ENCODE peak calls at places on chromosomes 7 and 10, in five cellular contexts. G, Y, V, W and A are unnamed samples.

GRCh38 chr7:80478683-80479082 is 33.2 kb downstream of the GNAT3 start:
- DNase-seq in V (peak), W (no peak), Y (peak), G (no peak), A (no peak)

GRCh38 chr10:58017719-58018367 is 249.9 kb downstream of the IPMK start:
- DNase-seq in Y (peak), G (no peak), W (no peak), V (peak), A (no peak)

GRCh38 chr7:158413962-158414961 is 173.4 kb downstream of the PTPRN2 start:
- DNase-seq in V (no peak), G (no peak), Y (peak), W (no peak), A (no peak)

GRCh38 chr7:27235387-27236052 is 7.1 kb upstream of the EVX1 start:
- DNase-seq in W (peak), Y (peak), G (no peak), V (no peak), A (peak)

GRCh38 chr7:84248843-84249242 is 54.3 kb upstream of the SEMA3A start:
- DNase-seq in Y (no peak), G (no peak), W (no peak), V (no peak), A (no peak)

GRCh38 chr10:29482591-29483421 is 152.0 kb downstream of the SVIL start:
- DNase-seq in Y (peak), G (no peak), W (no peak), V (no peak), A (no peak)

GRCh38 chr10:19782430-19783089 is 33.7 kb upstream of the PLXDC2 start:
- DNase-seq in V (no peak), Y (no peak), W (no peak), G (no peak), A (no peak)

GRCh38 chr7:90629306-90629918 is 33.3 kb downstream of the CDK14 start:
- DNase-seq in V (no peak), Y (peak), W (no peak), G (no peak), A (peak)

GRCh38 chr10:11424456-11425287 is 186.8 kb downstream of the USP6NL start:
- DNase-seq in V (peak), W (no peak), Y (peak), G (no peak), A (peak)

GRCh38 chr7:148987010-148987750 is 41.1 kb downstream of the PDIA4 start:
- DNase-seq in V (peak), Y (peak), W (peak), G (peak), A (peak)

GRCh38 chr10:96306516-96306915 is 2.3 kb downstream of the DNTT start:
- DNase-seq in W (no peak), Y (no peak), G (no peak), V (no peak), A (peak)

GRCh38 chr7:153682628-153683027 is 369.6 kb upstream of the DPP6 start:
- DNase-seq in Y (no peak), W (no peak), G (no peak), V (no peak), A (no peak)

GRCh38 chr7:111363099-111363498 is 199.2 kb downstream of the IMMP2L start:
- DNase-seq in Y (peak), G (no peak), W (no peak), V (no peak), A (no peak)

GRCh38 chr10:30219977-30220751 is 128.9 kb downstream of the MTPAP start:
- DNase-seq in W (no peak), Y (peak), V (peak), G (no peak), A (no peak)

GRCh38 chr10:74244097-74244685 is 93.2 kb downstream of the ADK start:
- DNase-seq in W (no peak), V (no peak), Y (peak), G (no peak), A (no peak)

GRCh38 chr10:58384999-58385783 is at the start of gene TFAM:
- DNase-seq in Y (peak), V (peak), W (peak), G (peak), A (peak)

GRCh38 chr7:37786741-37787569 is 61.4 kb upstream of the NME8 start:
- DNase-seq in Y (no peak), W (no peak), V (no peak), G (peak), A (no peak)

GRCh38 chr10:48658889-48659269 is 25.8 kb upstream of the WDFY4 start:
- DNase-seq in G (no peak), V (no peak), W (no peak), Y (no peak), A (no peak)

GRCh38 chr10:60465801-60466200 is 76.1 kb upstream of the ANK3 start:
- DNase-seq in W (no peak), V (no peak), Y (peak), G (no peak), A (no peak)

GRCh38 chr7:141463986-141464385 is 87.2 kb upstream of the AGK start:
- DNase-seq in G (no peak), Y (peak), V (no peak), W (no peak), A (no peak)

GRCh38 chr7:43164757-43165156 is 52.3 kb downstream of the HECW1 start:
- DNase-seq in W (no peak), G (peak), V (peak), Y (peak), A (no peak)

GRCh38 chr10:112811741-112812551 is 138.1 kb upstream of the TCF7L2 start:
- DNase-seq in G (no peak), Y (peak), V (peak), W (peak), A (no peak)

GRCh38 chr7:157522189-157522588 is 185.4 kb downstream of the DNAJB6 start:
- DNase-seq in Y (no peak), V (no peak), G (no peak), W (no peak), A (no peak)

GRCh38 chr7:75010036-75010435 is 45.5 kb downstream of the CASTOR2 start:
- DNase-seq in V (no peak), Y (no peak), W (no peak), G (no peak), A (no peak)

GRCh38 chr10:77806511-77807157 is 119.9 kb downstream of the DLG5 start:
- DNase-seq in W (no peak), V (no peak), Y (no peak), G (no peak), A (no peak)

GRCh38 chr7:73770002-73770859 is at the start of gene CLDN3:
- DNase-seq in V (no peak), G (peak), W (no peak), Y (peak), A (no peak)

GRCh38 chr10:114110174-114110972 is 63.6 kb downstream of the CCDC186 start:
- DNase-seq in Y (no peak), G (no peak), V (no peak), W (no peak), A (no peak)

GRCh38 chr10:79400567-79401004 is 44.8 kb downstream of the ZCCHC24 start:
- DNase-seq in Y (no peak), V (no peak), G (peak), W (no peak), A (no peak)

GRCh38 chr10:70376436-70377378 is 5.7 kb downstream of the LRRC20 start:
- DNase-seq in G (no peak), V (no peak), Y (peak), W (no peak), A (no peak)

GRCh38 chr10:81280497-81281479 is 594.2 kb upstream of the NRG3 start:
- DNase-seq in Y (no peak), G (no peak), V (no peak), W (no peak), A (no peak)

GRCh38 chr10:89263091-89263490 is 11.5 kb upstream of the LIPA start:
- DNase-seq in W (no peak), Y (no peak), V (no peak), G (no peak), A (no peak)

GRCh38 chr10:127402596-127403409 is 146.3 kb upstream of the NPS start:
- DNase-seq in G (no peak), V (no peak), Y (no peak), W (no peak), A (no peak)

GRCh38 chr7:85564861-85565630 is 378.2 kb upstream of the SEMA3D start:
- DNase-seq in G (no peak), W (no peak), Y (peak), V (no peak), A (no peak)

GRCh38 chr7:148905093-148905666 is 21.1 kb upstream of the EZH2 start:
- DNase-seq in G (no peak), W (no peak), V (no peak), Y (no peak), A (no peak)

GRCh38 chr10:111249925-111250324 is 173.1 kb downstream of the ADRA2A start:
- DNase-seq in W (no peak), V (no peak), G (no peak), Y (no peak), A (no peak)

GRCh38 chr10:61785410-61786105 is 115.9 kb upstream of the ARID5B start:
- DNase-seq in G (no peak), V (no peak), W (no peak), Y (no peak), A (no peak)

GRCh38 chr10:79056736-79057391 is 11.9 kb upstream of the ZMIZ1 start:
- DNase-seq in Y (no peak), G (no peak), W (peak), V (no peak), A (no peak)

GRCh38 chr10:95217476-95217875 is 23.4 kb downstream of the ACSM6 start:
- DNase-seq in G (no peak), W (no peak), Y (peak), V (no peak), A (no peak)

GRCh38 chr7:66953044-66953427 is 32.0 kb downstream of the TMEM248 start:
- DNase-seq in V (no peak), G (no peak), W (no peak), Y (no peak), A (no peak)

GRCh38 chr7:151125835-151126481 is 39.7 kb downstream of the AGAP3 start:
- DNase-seq in Y (no peak), W (no peak), G (no peak), V (no peak), A (no peak)

GRCh38 chr7:151124899-151125399 is 38.7 kb downstream of the AGAP3 start:
- DNase-seq in Y (no peak), W (no peak), V (no peak), G (no peak), A (no peak)

GRCh38 chr7:151126500-151127137 is 40.3 kb downstream of the AGAP3 start:
- DNase-seq in Y (no peak), G (no peak), V (no peak), W (no peak), A (no peak)

GRCh38 chr7:151124205-151124880 is 38.1 kb downstream of the AGAP3 start:
- DNase-seq in G (no peak), Y (no peak), V (no peak), W (no peak), A (no peak)

GRCh38 chr7:151125459-151125834 is 39.2 kb downstream of the AGAP3 start:
- DNase-seq in V (no peak), G (no peak), Y (peak), W (no peak), A (peak)
- TF ChIP-seq CTCF in V (no peak), G (no peak), Y (peak), W (no peak), A (peak)

GRCh38 chr7:3397324-3397723 is 96.3 kb downstream of the SDK1 start:
- DNase-seq in G (no peak), W (no peak), Y (no peak), V (no peak), A (no peak)
- H3K4me3 ChIP-seq in G (no peak), W (no peak), Y (no peak), V (no peak), A (no peak)

GRCh38 chr7:1397491-1398327 is 61.6 kb downstream of the MICALL2 start:
- DNase-seq in G (no peak), Y (peak), V (no peak), W (no peak), A (no peak)
- TF ChIP-seq CTCF in G (no peak), Y (no peak), V (no peak), W (no peak), A (no peak)

GRCh38 chr10:117548191-117548668 is 5.7 kb downstream of the EMX2 start:
- DNase-seq in Y (no peak), G (no peak), V (no peak), W (no peak), A (no peak)

GRCh38 chr10:117545141-117546019 is 2.8 kb downstream of the EMX2 start:
- DNase-seq in Y (no peak), V (no peak), W (no peak), G (no peak), A (no peak)

GRCh38 chr10:117546020-117546629 is 3.6 kb downstream of the EMX2 start:
- DNase-seq in W (no peak), V (no peak), G (no peak), Y (no peak), A (no peak)

GRCh38 chr10:117547301-117548153 is 5.0 kb downstream of the EMX2 start:
- DNase-seq in W (no peak), Y (no peak), V (no peak), G (no peak), A (no peak)

GRCh38 chr10:117546630-117547300 is 4.2 kb downstream of the EMX2 start:
- DNase-seq in W (no peak), Y (no peak), G (no peak), V (no peak), A (no peak)
- H3K4me3 ChIP-seq in W (peak), Y (no peak), G (no peak), V (no peak), A (no peak)

GRCh38 chr7:99525713-99526440 is 21.4 kb downstream of the ZKSCAN5 start:
- DNase-seq in W (no peak), V (no peak), Y (no peak), G (no peak), A (no peak)
- TF ChIP-seq CTCF in W (no peak), V (peak), Y (no peak), G (no peak), A (peak)

GRCh38 chr10:131128731-131129130 is 182.8 kb downstream of the TCERG1L start:
- DNase-seq in Y (no peak), G (no peak), W (no peak), V (no peak), A (no peak)
- H3K4me3 ChIP-seq in Y (no peak), G (no peak), W (no peak), V (no peak), A (no peak)

GRCh38 chr7:26159243-26159642 is 7.2 kb downstream of the NFE2L3 start:
- DNase-seq in V (no peak), Y (peak), G (no peak), W (no peak), A (no peak)
- TF ChIP-seq CTCF in V (no peak), Y (no peak), G (no peak), W (no peak), A (no peak)

GRCh38 chr7:125098377-125098970 is 168.8 kb upstream of the POT1 start:
- DNase-seq in W (no peak), Y (peak), V (no peak), G (peak), A (no peak)

DNA sequence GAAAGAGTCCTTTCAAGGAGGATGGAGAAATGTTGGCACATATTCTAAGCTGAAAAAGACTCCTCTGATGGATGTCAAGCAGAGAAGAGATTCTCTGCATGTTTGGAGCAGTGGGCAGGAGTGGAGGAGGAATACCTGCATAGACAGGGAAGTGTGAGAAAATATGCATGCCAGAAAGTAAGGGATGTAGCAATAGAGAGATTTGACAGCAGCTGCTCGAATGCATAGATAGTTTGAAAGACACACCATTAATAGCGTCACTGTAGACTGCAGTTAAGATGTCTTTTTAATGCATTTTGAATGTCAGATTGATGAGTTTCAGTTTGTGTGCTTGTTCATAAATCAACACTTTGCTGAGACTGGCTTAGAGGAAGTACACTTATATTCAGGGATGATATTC is 169.9 kb upstream of the POT1 start:
- DNase-seq in Y (no peak), G (no peak), W (no peak), V (no peak), A (no peak)
- H3K4me3 ChIP-seq in Y (no peak), G (no peak), W (no peak), V (no peak), A (no peak)

DNA sequence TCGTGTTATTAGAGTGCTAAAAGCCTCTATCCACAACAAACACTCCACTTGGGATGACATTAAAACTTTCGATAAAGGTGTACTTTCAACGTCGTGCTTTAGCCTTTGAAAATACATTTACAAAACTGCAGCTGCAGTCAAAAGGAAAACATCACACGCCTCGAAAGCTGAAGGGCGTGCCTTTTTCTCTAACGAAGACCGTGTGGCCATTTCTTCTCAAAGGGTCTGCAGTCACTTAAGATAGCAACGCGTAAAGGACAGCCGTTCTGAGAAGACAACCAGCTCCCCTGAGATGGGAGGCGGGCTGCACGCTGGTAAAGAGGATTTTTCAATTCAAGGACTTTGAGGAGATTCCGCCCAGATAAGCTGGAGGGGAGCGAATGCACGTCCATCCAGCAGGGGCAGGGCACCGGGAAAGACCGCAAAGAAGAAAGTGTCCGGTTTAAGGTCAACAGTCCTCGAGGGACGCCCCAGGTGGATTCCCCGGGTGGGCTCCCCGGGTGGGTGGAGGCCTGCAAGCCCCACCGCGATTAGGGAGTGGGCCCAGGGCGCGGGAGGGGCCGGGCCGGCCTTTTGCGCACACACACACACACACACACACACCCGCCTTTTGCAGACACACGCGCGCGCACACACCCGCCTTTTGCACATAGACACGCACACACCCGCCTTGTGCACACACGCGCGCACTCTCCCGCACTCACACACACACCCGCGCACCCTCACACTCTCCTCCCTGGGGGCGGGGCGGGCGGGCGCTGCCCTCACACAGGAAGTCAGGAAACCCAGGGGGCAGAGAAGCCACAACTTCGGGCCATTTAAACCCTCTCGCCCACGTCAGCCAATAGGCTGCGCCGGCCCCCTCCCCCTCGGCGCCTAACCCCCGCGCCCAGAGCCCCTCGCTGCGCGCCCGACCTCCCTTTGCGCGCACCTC is 767 bp downstream of the ARHGAP12 start:
- DNase-seq in Y (peak), G (peak), V (no peak), W (peak), A (peak)
- TF ChIP-seq CTCF in Y (peak), G (peak), V (peak), W (no peak), A (no peak)